ENCODE peak calls at places on chromosomes 6 and 20, in six cellular contexts. One of them, this sample, is unnamed.

GRCh38 chr6:35146453-35146852 is 5.3 kb upstream of the TCP11 start:
- DNase-seq in pancreas: peak; percentile 63
- DNase-seq in K562: no peak
- DNase-seq in sigmoid colon: no peak
- DNase-seq in stomach: peak; percentile 73
- DNase-seq in ascending aorta: no peak
- DNase-seq in this sample: peak; percentile 41

GRCh38 chr6:133404728-133405127 is 163.6 kb downstream of the EYA4 start:
- DNase-seq in pancreas: no peak
- DNase-seq in K562: no peak
- DNase-seq in sigmoid colon: no peak
- DNase-seq in stomach: no peak
- DNase-seq in ascending aorta: no peak
- DNase-seq in this sample: no peak

GRCh38 chr6:43951063-43951755 is 176.0 kb downstream of the MRPL14 start:
- DNase-seq in pancreas: peak; percentile 87
- DNase-seq in K562: peak; percentile 63
- DNase-seq in sigmoid colon: peak; percentile 52
- DNase-seq in stomach: peak; percentile 87
- DNase-seq in ascending aorta: no peak
- DNase-seq in this sample: peak; percentile 83

GRCh38 chr20:63186528-63187316 is 29.2 kb downstream of the YTHDF1 start:
- DNase-seq in pancreas: no peak
- DNase-seq in K562: no peak
- DNase-seq in sigmoid colon: no peak
- DNase-seq in stomach: peak; percentile 40
- DNase-seq in ascending aorta: no peak
- DNase-seq in this sample: peak; percentile 7

GRCh38 chr6:10510592-10511367 is 10.4 kb upstream of the GCNT2 start:
- DNase-seq in pancreas: peak; percentile 72
- DNase-seq in K562: peak; percentile 43
- DNase-seq in sigmoid colon: peak; percentile 84
- DNase-seq in stomach: peak; percentile 75
- DNase-seq in ascending aorta: no peak
- DNase-seq in this sample: peak; percentile 64

GRCh38 chr6:13159295-13159694 is 169.0 kb downstream of the TBC1D7 start:
- DNase-seq in pancreas: no peak
- DNase-seq in K562: no peak
- DNase-seq in sigmoid colon: no peak
- DNase-seq in stomach: no peak
- DNase-seq in ascending aorta: no peak
- DNase-seq in this sample: no peak

GRCh38 chr20:30286157-30286556 is 971.3 kb upstream of the DEFB115 start:
- DNase-seq in pancreas: no peak
- DNase-seq in K562: peak; percentile 48
- DNase-seq in sigmoid colon: no peak
- DNase-seq in stomach: peak; percentile 40
- DNase-seq in ascending aorta: no peak
- DNase-seq in this sample: no peak

GRCh38 chr6:53095716-53096115 is 30.5 kb downstream of the FBXO9 start:
- DNase-seq in pancreas: no peak
- DNase-seq in K562: no peak
- DNase-seq in sigmoid colon: no peak
- DNase-seq in stomach: no peak
- DNase-seq in ascending aorta: no peak
- DNase-seq in this sample: no peak

GRCh38 chr6:21180800-21181337 is 412.7 kb upstream of the SOX4 start:
- DNase-seq in pancreas: no peak
- DNase-seq in K562: no peak
- DNase-seq in sigmoid colon: no peak
- DNase-seq in stomach: no peak
- DNase-seq in ascending aorta: no peak
- DNase-seq in this sample: no peak

GRCh38 chr20:10034717-10035571 is at the start of gene ANKEF1:
- DNase-seq in pancreas: peak; percentile 94
- DNase-seq in K562: peak; percentile 76
- DNase-seq in sigmoid colon: peak; percentile 74
- DNase-seq in stomach: peak; percentile 92
- DNase-seq in ascending aorta: peak; percentile 20
- DNase-seq in this sample: peak; percentile 72

GRCh38 chr6:155340464-155341129 is 26.3 kb upstream of the TFB1M start:
- DNase-seq in pancreas: no peak
- DNase-seq in K562: no peak
- DNase-seq in sigmoid colon: no peak
- DNase-seq in stomach: no peak
- DNase-seq in ascending aorta: no peak
- DNase-seq in this sample: no peak

GRCh38 chr6:118810420-118811027 is 83.4 kb upstream of the ASF1A start:
- DNase-seq in pancreas: no peak
- DNase-seq in K562: no peak
- DNase-seq in sigmoid colon: no peak
- DNase-seq in stomach: peak; percentile 31
- DNase-seq in ascending aorta: no peak
- DNase-seq in this sample: no peak

GRCh38 chr6:106536357-106536756 is 92.9 kb downstream of the RTN4IP1 start:
- DNase-seq in pancreas: no peak
- DNase-seq in K562: no peak
- DNase-seq in sigmoid colon: no peak
- DNase-seq in stomach: no peak
- DNase-seq in ascending aorta: no peak
- DNase-seq in this sample: no peak

GRCh38 chr6:4397307-4397706 is 261.9 kb upstream of the ECI2 start:
- DNase-seq in pancreas: no peak
- DNase-seq in K562: no peak
- DNase-seq in sigmoid colon: no peak
- DNase-seq in stomach: no peak
- DNase-seq in ascending aorta: no peak
- DNase-seq in this sample: no peak

GRCh38 chr6:13716225-13716954 is 4.8 kb upstream of the RANBP9 start:
- DNase-seq in pancreas: no peak
- DNase-seq in K562: no peak
- DNase-seq in sigmoid colon: no peak
- DNase-seq in stomach: no peak
- DNase-seq in ascending aorta: no peak
- DNase-seq in this sample: no peak

GRCh38 chr6:5989141-5989723 is 17.5 kb downstream of the NRN1 start:
- DNase-seq in pancreas: no peak
- DNase-seq in K562: no peak
- DNase-seq in sigmoid colon: no peak
- DNase-seq in stomach: no peak
- DNase-seq in ascending aorta: no peak
- DNase-seq in this sample: peak; percentile 37

GRCh38 chr20:20487811-20488210 is 119.9 kb downstream of the INSM1 start:
- DNase-seq in pancreas: no peak
- DNase-seq in K562: no peak
- DNase-seq in sigmoid colon: no peak
- DNase-seq in stomach: no peak
- DNase-seq in ascending aorta: no peak
- DNase-seq in this sample: no peak

GRCh38 chr6:166750125-166750793 is 123.2 kb upstream of the RPS6KA2 start:
- DNase-seq in pancreas: no peak
- DNase-seq in K562: no peak
- DNase-seq in sigmoid colon: no peak
- DNase-seq in stomach: no peak
- DNase-seq in ascending aorta: no peak
- DNase-seq in this sample: no peak

GRCh38 chr6:142857609-142858195 is 87.3 kb downstream of the HIVEP2 start:
- DNase-seq in pancreas: no peak
- DNase-seq in K562: no peak
- DNase-seq in sigmoid colon: no peak
- DNase-seq in stomach: no peak
- DNase-seq in ascending aorta: no peak
- DNase-seq in this sample: no peak

DNA sequence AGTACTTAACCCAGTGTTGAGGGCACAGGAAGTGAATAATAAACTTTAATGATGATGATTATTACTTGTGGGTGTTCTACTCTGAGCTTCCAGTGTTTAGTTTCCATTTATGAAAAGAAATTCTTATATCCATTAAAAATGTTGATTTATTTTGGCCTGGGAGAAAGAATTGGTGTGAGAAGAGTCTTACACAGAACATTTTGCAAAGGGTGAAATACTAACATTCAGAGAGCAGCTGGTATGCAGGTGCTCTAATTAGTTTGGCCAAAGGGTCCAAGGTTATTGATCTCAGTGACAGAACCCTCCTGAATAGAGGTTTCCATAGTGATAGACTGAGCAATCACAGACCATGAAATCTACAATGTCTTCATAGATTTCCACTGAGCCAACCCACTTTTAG is 4.4 kb downstream of the OSER1 start:
- DNase-seq in pancreas: no peak
- DNase-seq in K562: no peak
- DNase-seq in sigmoid colon: no peak
- DNase-seq in stomach: no peak
- DNase-seq in ascending aorta: no peak
- DNase-seq in this sample: no peak
- H3K4me1 ChIP-seq in pancreas: peaks cover 43% of the 10 kb centered on the region
- H3K4me1 ChIP-seq in K562: peaks cover 19% of the 10 kb centered on the region
- H3K4me1 ChIP-seq in sigmoid colon: peaks cover 55% of the 10 kb centered on the region
- H3K4me1 ChIP-seq in stomach: peaks cover 31% of the 10 kb centered on the region
- H3K4me1 ChIP-seq in ascending aorta: peaks cover 45% of the 10 kb centered on the region
- H3K4me1 ChIP-seq in this sample: peaks cover 48% of the 10 kb centered on the region

DNA sequence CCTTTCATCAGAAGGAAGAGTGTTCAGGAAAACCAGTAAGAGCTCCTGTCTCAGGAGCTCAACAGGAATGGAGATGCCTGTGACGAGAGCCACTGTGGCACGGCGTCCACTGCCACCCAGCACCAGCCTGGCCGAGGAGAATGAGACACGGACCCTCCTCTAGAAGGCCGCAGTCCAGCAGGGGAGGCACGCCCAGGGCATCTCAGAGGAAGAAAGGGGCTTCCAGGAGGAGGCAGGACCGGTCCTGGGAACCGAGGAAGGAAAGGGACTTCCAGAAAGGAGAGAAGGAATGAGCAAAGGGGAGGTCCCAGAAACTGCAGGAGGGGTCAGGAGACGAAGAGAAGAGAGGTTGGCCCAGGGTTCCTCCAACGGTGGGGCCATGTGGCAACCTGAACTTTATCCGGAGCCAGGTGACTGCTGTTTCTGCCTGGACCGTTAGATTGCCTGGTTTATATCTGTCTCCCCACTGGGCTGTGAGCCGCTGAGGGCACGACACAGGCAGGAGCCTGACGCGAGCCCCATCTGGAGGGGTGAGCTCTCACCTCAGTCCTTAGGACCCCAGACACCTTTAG is 26.8 kb downstream of the BFSP1 start:
- DNase-seq in pancreas: no peak
- DNase-seq in K562: no peak
- DNase-seq in sigmoid colon: peak; percentile 63
- DNase-seq in stomach: no peak
- DNase-seq in ascending aorta: no peak
- DNase-seq in this sample: no peak
- H3K27ac ChIP-seq in pancreas: no peak overlapping the region
- H3K27ac ChIP-seq in K562: no peak overlapping the region
- H3K27ac ChIP-seq in sigmoid colon: no peak overlapping the region
- H3K27ac ChIP-seq in stomach: no peak overlapping the region
- H3K27ac ChIP-seq in ascending aorta: no peak overlapping the region
- H3K27ac ChIP-seq in this sample: no peak overlapping the region

DNA sequence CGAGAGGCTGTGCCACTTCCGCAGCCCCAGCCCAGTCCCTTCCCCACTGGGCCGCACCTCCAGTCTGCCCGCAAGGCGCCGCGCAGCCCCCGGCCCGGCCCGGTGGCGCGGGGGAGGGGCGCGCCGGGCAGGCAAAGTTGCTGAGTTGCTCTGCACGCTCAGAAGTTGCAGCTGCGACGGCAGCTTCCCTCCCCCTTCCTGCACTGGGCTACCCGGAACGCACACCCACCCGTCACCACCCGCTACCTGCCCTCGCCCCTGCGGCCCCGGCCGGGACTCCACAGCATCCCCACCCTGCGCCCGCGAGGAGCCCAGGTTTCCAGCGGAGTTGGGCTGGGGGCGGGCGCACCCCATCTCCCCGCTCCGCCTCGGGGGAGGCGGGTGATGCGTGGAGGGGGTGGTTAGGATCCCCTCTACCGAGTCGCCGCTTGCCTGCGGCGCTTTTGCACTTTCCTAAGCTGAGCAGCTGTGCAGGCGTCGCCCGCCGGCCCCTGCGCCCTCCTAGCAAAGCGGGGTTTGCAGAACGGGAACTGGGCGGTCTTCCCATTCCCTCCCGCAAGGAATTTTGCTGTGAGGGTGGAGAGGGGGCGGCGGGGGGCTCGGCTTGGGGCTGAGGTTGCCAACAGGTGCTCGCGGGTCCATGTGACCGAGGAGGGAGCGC is 55.9 kb upstream of the RREB1 start:
- DNase-seq in pancreas: peak; percentile 84
- DNase-seq in K562: no peak
- DNase-seq in sigmoid colon: peak; percentile 77
- DNase-seq in stomach: peak; percentile 65
- DNase-seq in ascending aorta: no peak
- DNase-seq in this sample: peak; percentile 65
- H3K4me3 ChIP-seq in pancreas: peak overlapping the region; percentile 64
- H3K4me3 ChIP-seq in K562: no peak overlapping the region
- H3K4me3 ChIP-seq in sigmoid colon: peak overlapping the region; percentile 46
- H3K4me3 ChIP-seq in stomach: peak overlapping the region; percentile 68
- H3K4me3 ChIP-seq in ascending aorta: peak overlapping the region; percentile 63
- H3K4me3 ChIP-seq in this sample: peak overlapping the region; percentile 67

DNA sequence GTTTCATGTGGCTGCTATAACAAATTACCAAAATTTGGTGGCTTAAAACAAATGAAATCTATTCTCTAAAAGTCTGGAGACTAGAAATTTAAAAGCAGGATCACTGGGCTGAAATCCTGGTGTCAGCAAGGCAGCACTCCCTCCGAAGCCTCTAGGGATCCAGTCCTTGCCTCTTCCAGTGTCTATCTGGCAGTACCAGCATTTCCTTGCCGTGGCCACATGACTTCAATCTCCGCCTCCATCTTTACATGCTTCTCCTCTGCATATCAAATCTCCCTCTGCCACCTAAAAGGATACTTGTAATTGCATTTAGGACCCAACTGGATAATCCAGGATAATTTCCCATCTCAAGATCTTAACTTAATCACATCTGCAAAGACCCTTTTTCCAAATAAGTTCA is 30.2 kb downstream of the ARHGAP18 start:
- DNase-seq in pancreas: no peak
- DNase-seq in K562: peak; percentile 41
- DNase-seq in sigmoid colon: no peak
- DNase-seq in stomach: no peak
- DNase-seq in ascending aorta: no peak
- DNase-seq in this sample: no peak
- H3K4me1 ChIP-seq in pancreas: peaks cover 61% of the 10 kb centered on the region
- H3K4me1 ChIP-seq in K562: peaks cover 18% of the 10 kb centered on the region
- H3K4me1 ChIP-seq in sigmoid colon: no peaks in the 10 kb centered on the region
- H3K4me1 ChIP-seq in stomach: peaks cover 30% of the 10 kb centered on the region
- H3K4me1 ChIP-seq in ascending aorta: peaks cover 9% of the 10 kb centered on the region
- H3K4me1 ChIP-seq in this sample: peaks cover 76% of the 10 kb centered on the region

GRCh38 chr6:14804444-14805210 is 441.2 kb upstream of the JARID2 start:
- DNase-seq in pancreas: peak; percentile 81
- DNase-seq in K562: no peak
- DNase-seq in sigmoid colon: peak; percentile 95
- DNase-seq in stomach: peak; percentile 77
- DNase-seq in ascending aorta: no peak
- DNase-seq in this sample: peak; percentile 90
- H3K27ac ChIP-seq in pancreas: no peak overlapping the region
- H3K27ac ChIP-seq in K562: no peak overlapping the region
- H3K27ac ChIP-seq in sigmoid colon: peak overlapping the region; percentile 69
- H3K27ac ChIP-seq in stomach: no peak overlapping the region
- H3K27ac ChIP-seq in ascending aorta: no peak overlapping the region
- H3K27ac ChIP-seq in this sample: no peak overlapping the region

DNA sequence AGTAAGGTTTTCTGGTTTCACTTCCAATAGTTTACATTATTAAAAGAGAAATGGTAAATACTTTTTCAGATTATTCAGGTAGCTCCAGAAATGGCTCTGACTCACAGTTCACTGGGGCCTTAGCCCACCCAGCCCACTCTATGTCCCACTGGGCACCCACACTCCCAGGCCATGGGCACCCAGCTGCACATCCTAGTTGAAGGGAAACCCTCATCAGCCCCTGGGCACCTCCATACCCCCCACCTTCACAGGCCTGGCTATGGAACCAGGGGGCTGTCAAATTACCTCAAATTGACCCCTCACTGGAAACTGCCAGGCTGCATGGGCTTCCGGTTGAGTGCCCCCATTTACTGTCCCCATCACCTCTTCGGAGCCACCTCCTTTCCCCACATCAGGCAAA is 51.5 kb downstream of the BMP7 start:
- DNase-seq in pancreas: no peak
- DNase-seq in K562: no peak
- DNase-seq in sigmoid colon: no peak
- DNase-seq in stomach: no peak
- DNase-seq in ascending aorta: no peak
- DNase-seq in this sample: no peak
- H3K4me3 ChIP-seq in pancreas: no peak overlapping the region
- H3K4me3 ChIP-seq in K562: no peak overlapping the region
- H3K4me3 ChIP-seq in sigmoid colon: no peak overlapping the region
- H3K4me3 ChIP-seq in stomach: no peak overlapping the region
- H3K4me3 ChIP-seq in ascending aorta: no peak overlapping the region
- H3K4me3 ChIP-seq in this sample: no peak overlapping the region

This sample was measured in heart left ventricle.